ENCODE peak calls at places on chromosomes 5 and 9, in ten cellular contexts. G is MCF 10A; J is OCI-LY7; O is activated CD8-positive, alpha-beta T cell treated with anti-CD3 and anti-CD28 coated beads for 36 hours; P is GM20000; H is B cell; A is right lobe of liver; Y is neural crest cell; X is astrocyte; B is nephron progenitor cell. W is an unnamed sample.

GRCh38 chr5:30387974-30388632 is 805.4 kb upstream of the CDH6 start:
- DNase-seq in G (no peak), J (no peak), O (no peak), P (no peak), H (no peak), A (no peak), Y (no peak), X (no peak), B (no peak), W (no peak)

GRCh38 chr5:128519830-128520229 is 18.2 kb downstream of the FBN2 start:
- DNase-seq in G (no peak), J (no peak), O (no peak), P (no peak), H (no peak), A (no peak), Y (no peak), X (no peak), B (no peak), W (no peak)

GRCh38 chr5:10792336-10792735 is 31.3 kb upstream of the DAP start:
- DNase-seq in G (no peak), J (no peak), O (no peak), P (no peak), H (no peak), A (no peak), Y (no peak), X (no peak), B (no peak), W (no peak)

GRCh38 chr5:67538855-67539506 is 342.4 kb upstream of the CD180 start:
- DNase-seq in G (no peak), J (no peak), O (no peak), P (no peak), H (no peak), A (no peak), Y (no peak), X (no peak), B (no peak), W (no peak)

GRCh38 chr9:16653491-16654407 is 216.7 kb downstream of the BNC2 start:
- DNase-seq in G (no peak), J (no peak), O (no peak), P (no peak), H (no peak), A (peak; percentile 59), Y (no peak), X (no peak), B (peak; percentile 47), W (no peak)

GRCh38 chr5:113804943-113805342 is 291.4 kb downstream of the YTHDC2 start:
- DNase-seq in G (no peak), J (no peak), O (no peak), P (no peak), H (no peak), A (no peak), Y (no peak), X (no peak), B (no peak), W (no peak)

GRCh38 chr9:16255217-16255616 is 615.3 kb downstream of the BNC2 start:
- DNase-seq in G (no peak), J (no peak), O (no peak), P (no peak), H (no peak), A (no peak), Y (no peak), X (no peak), B (no peak), W (no peak)

GRCh38 chr5:41754857-41755256 is 115.4 kb downstream of the OXCT1 start:
- DNase-seq in G (peak; percentile 23), J (peak; percentile 2), O (no peak), P (peak; percentile 13), H (no peak), A (no peak), Y (no peak), X (no peak), B (no peak), W (no peak)

DNA sequence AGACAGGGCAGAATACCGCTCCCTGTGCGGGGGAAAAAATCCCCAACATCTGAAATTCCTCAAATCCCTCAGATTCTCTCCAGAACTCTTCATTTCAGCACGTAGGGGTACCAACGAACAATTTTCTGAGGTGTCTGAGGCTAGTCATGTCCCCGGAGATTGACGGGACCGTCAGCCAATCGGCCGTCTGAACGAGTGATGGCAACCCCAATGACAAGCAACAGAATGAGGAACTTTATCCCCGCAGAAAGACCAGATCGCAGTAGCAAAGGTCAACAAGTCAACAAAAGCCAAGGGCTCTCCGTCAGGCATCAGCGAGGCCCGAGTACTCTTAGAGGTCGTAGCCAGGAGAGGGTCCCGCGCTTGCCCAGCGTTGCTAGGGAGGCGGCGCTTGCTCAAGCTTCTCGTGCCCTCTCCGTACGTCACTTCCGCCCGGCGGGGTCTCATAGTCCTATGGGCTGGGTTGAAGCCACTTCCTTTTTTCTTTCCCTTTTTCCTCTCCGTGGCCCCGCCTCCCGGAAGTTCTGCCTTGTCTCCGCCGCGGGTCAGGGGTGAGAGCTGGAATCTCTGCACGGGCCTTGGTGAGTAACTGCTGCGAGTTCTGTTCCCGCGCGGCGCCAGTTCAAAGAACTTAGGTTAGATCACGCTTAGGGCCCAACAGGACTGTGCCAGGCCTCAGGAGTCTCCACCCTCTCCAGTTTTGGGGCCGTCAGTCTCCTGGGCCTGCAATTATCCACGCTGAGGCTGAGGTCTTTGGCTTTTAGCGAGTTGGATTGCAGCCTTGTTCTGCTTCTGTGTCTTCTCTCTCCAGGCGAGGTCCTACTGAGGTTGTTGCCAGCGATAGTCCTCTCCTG is at the start of gene RNF20:
- DNase-seq in G (peak; percentile 99), J (peak; percentile 99), O (peak; percentile 100), P (peak; percentile 90), H (peak; percentile 85), A (peak; percentile 100), Y (peak; percentile 97), X (peak; percentile 97), B (peak; percentile 100), W (peak; percentile 96)
- TF ChIP-seq CTCF in G (no peak), J (no peak), O (no peak), P (no peak), H (no peak), A (no peak), Y (no peak), X (no peak), B (no peak), W (no peak)

GRCh38 chr9:26946753-26947727 is at the start of gene PLAA:
- DNase-seq in G (peak; percentile 94), J (peak; percentile 91), O (peak; percentile 90), P (peak; percentile 91), H (peak; percentile 88), A (peak; percentile 95), Y (peak; percentile 68), X (peak; percentile 87), B (peak; percentile 80), W (peak; percentile 61)
- TF ChIP-seq CTCF in G (no peak), J (no peak), O (no peak), P (no peak), H (no peak), A (no peak), Y (peak; percentile 22), X (no peak), B (no peak), W (peak; percentile 36)

GRCh38 chr9:111696796-111697195 is 35.4 kb downstream of the GNG10 start:
- DNase-seq in G (no peak), J (no peak), O (no peak), P (no peak), H (no peak), A (no peak), Y (no peak), X (no peak), B (no peak), W (no peak)

GRCh38 chr9:111691686-111692329 is 30.4 kb downstream of the GNG10 start:
- DNase-seq in G (peak; percentile 52), J (peak; percentile 43), O (no peak), P (peak; percentile 20), H (no peak), A (no peak), Y (no peak), X (peak; percentile 31), B (no peak), W (no peak)
- TF ChIP-seq CTCF in G (peak; percentile 29), J (peak; percentile 82), O (peak; percentile 23), P (no peak), H (no peak), A (peak; percentile 55), Y (peak; percentile 65), X (peak; percentile 22), B (peak; percentile 17), W (peak; percentile 45)

DNA sequence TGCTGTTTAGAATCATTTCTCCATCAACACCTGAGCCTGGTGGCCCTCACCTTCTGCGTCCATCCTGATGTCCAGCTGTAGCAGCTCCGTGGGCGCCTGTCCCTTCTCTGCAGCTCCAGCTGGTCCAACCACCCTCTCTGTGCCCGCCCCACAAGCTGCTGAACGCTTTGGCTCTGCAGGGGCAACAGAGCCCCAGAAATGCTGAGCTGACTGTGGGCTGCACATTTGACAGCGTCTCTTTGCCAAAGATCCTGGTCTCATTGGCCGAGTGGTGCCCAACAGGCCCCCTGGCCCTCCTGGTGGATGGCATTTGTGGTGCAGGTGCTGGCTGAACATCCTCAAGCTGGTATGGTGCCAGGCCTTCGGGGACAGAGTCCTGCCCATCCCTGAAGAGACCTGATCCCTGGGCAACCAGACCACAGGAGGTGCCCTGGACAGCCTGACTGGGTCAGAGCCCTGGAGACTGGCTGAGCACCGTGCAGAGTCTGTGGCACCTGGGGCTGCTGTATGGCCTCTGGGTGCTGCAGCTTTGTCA is 25.3 kb upstream of the CEP72 start:
- DNase-seq in G (no peak), J (no peak), O (no peak), P (no peak), H (no peak), A (no peak), Y (no peak), X (no peak), B (no peak), W (no peak)
- TF ChIP-seq CTCF in G (no peak), J (no peak), O (no peak), P (no peak), H (no peak), A (no peak), Y (no peak), X (no peak), B (no peak), W (no peak)

DNA sequence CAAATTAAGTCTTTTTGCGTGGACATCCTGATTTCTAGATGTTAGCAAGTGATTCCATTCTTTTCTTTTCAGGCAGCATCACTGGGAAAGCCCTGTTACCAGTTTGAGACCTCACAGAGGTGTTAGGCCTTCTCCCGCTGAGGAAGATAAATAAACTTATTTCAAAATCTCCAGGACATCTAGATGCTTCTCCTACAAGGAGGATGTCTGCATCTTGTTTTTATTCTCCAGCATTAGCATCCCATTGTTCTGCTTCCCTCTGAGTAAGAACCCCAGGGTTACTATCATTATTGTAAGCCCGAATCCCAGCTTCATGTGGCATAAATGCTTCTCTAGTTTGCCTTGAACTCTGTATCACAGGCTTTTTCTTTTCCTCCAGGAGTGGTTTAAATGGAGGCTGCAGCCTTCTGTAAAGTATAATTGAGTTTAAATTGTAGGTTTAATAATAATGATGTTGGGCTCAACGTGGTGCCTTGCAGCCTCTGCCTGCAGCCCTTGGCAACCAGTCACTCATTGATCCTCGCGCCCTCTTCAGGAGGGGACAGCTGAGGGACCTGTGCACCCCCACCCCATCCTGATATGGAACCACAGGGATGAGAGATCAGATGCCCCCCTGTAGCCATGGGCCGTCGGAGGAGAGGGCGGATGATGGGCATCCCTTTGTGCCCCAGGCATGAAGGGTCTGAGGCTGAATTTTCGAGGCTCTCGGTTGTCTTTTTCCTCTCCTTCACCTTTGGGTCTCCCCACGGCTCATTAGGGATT is 115.0 kb downstream of the PDZD2 start:
- DNase-seq in G (no peak), J (no peak), O (no peak), P (no peak), H (no peak), A (no peak), Y (no peak), X (no peak), B (no peak), W (no peak)
- TF ChIP-seq CTCF in G (no peak), J (no peak), O (no peak), P (no peak), H (no peak), A (no peak), Y (no peak), X (no peak), B (no peak), W (no peak)

W was measured in progenitor cell of endocrine pancreas.